ENCODE peak calls at places on chromosomes 5 and 9, in eight cellular contexts. One of them, this sample, is unnamed.

GRCh38 chr5:124043456-124043855 is 531.5 kb downstream of the CSNK1G3 start:
- DNase-seq in fibroblast of lung: no peak
- DNase-seq in EL: no peak
- DNase-seq in T1000: no peak
- DNase-seq in cerebellar cortex: no peak
- DNase-seq in BJ: no peak
- DNase-seq in GM03348: no peak
- DNase-seq in choroid plexus epithelial cell: peak
- DNase-seq in this sample: no peak

GRCh38 chr9:89534464-89534863 is 36.6 kb upstream of the SEMA4D start:
- DNase-seq in cerebellar cortex: no peak
- DNase-seq in T1000: no peak
- DNase-seq in choroid plexus epithelial cell: no peak
- DNase-seq in EL: no peak
- DNase-seq in GM03348: no peak
- DNase-seq in BJ: no peak
- DNase-seq in fibroblast of lung: no peak
- DNase-seq in this sample: no peak

GRCh38 chr9:137482094-137482781 is 23.1 kb upstream of the NSMF start:
- DNase-seq in BJ: peak
- DNase-seq in fibroblast of lung: peak
- DNase-seq in EL: peak
- DNase-seq in GM03348: no peak
- DNase-seq in cerebellar cortex: no peak
- DNase-seq in T1000: peak
- DNase-seq in choroid plexus epithelial cell: peak
- DNase-seq in this sample: peak

GRCh38 chr9:28770226-28770625 is 1196.9 kb upstream of the C9orf72 start:
- DNase-seq in BJ: no peak
- DNase-seq in T1000: no peak
- DNase-seq in choroid plexus epithelial cell: no peak
- DNase-seq in cerebellar cortex: no peak
- DNase-seq in fibroblast of lung: no peak
- DNase-seq in GM03348: no peak
- DNase-seq in EL: no peak
- DNase-seq in this sample: no peak

GRCh38 chr9:127803507-127804352 is 1.0 kb downstream of the FPGS start:
- DNase-seq in T1000: peak
- DNase-seq in cerebellar cortex: peak
- DNase-seq in EL: peak
- DNase-seq in choroid plexus epithelial cell: no peak
- DNase-seq in BJ: no peak
- DNase-seq in GM03348: peak
- DNase-seq in fibroblast of lung: peak
- DNase-seq in this sample: no peak

GRCh38 chr9:134444040-134444315 is 117.7 kb downstream of the RXRA start:
- DNase-seq in T1000: no peak
- DNase-seq in choroid plexus epithelial cell: no peak
- DNase-seq in GM03348: no peak
- DNase-seq in EL: no peak
- DNase-seq in fibroblast of lung: no peak
- DNase-seq in BJ: no peak
- DNase-seq in cerebellar cortex: no peak
- DNase-seq in this sample: no peak

GRCh38 chr5:141811287-141812155 is 66.7 kb downstream of the PCDH1 start:
- DNase-seq in choroid plexus epithelial cell: no peak
- DNase-seq in fibroblast of lung: no peak
- DNase-seq in cerebellar cortex: peak
- DNase-seq in EL: peak
- DNase-seq in T1000: no peak
- DNase-seq in BJ: no peak
- DNase-seq in GM03348: peak
- DNase-seq in this sample: peak

GRCh38 chr9:137164370-137165249 is 5.2 kb downstream of the LRRC26 start:
- DNase-seq in GM03348: no peak
- DNase-seq in BJ: no peak
- DNase-seq in cerebellar cortex: no peak
- DNase-seq in fibroblast of lung: no peak
- DNase-seq in EL: no peak
- DNase-seq in T1000: no peak
- DNase-seq in choroid plexus epithelial cell: no peak
- DNase-seq in this sample: no peak

GRCh38 chr9:137464291-137464999 is 5.3 kb upstream of the NSMF start:
- DNase-seq in fibroblast of lung: no peak
- DNase-seq in T1000: no peak
- DNase-seq in GM03348: no peak
- DNase-seq in choroid plexus epithelial cell: no peak
- DNase-seq in cerebellar cortex: no peak
- DNase-seq in BJ: no peak
- DNase-seq in EL: no peak
- DNase-seq in this sample: no peak

GRCh38 chr9:94860678-94861588 is 134.4 kb downstream of the AOPEP start:
- DNase-seq in GM03348: peak
- DNase-seq in EL: peak
- DNase-seq in fibroblast of lung: peak
- DNase-seq in choroid plexus epithelial cell: peak
- DNase-seq in BJ: peak
- DNase-seq in cerebellar cortex: peak
- DNase-seq in T1000: no peak
- DNase-seq in this sample: no peak

GRCh38 chr5:14849516-14850294 is 21.9 kb downstream of the ANKH start:
- DNase-seq in fibroblast of lung: peak
- DNase-seq in cerebellar cortex: no peak
- DNase-seq in GM03348: no peak
- DNase-seq in T1000: no peak
- DNase-seq in EL: peak
- DNase-seq in BJ: peak
- DNase-seq in choroid plexus epithelial cell: peak
- DNase-seq in this sample: no peak

GRCh38 chr5:4185127-4185526 is 589.5 kb downstream of the IRX1 start:
- DNase-seq in T1000: no peak
- DNase-seq in BJ: no peak
- DNase-seq in EL: no peak
- DNase-seq in choroid plexus epithelial cell: no peak
- DNase-seq in cerebellar cortex: no peak
- DNase-seq in fibroblast of lung: no peak
- DNase-seq in GM03348: no peak
- DNase-seq in this sample: no peak

GRCh38 chr9:107707419-107707837 is 217.9 kb upstream of the KLF4 start:
- DNase-seq in cerebellar cortex: no peak
- DNase-seq in fibroblast of lung: peak
- DNase-seq in BJ: peak
- DNase-seq in T1000: peak
- DNase-seq in EL: peak
- DNase-seq in choroid plexus epithelial cell: peak
- DNase-seq in GM03348: peak
- DNase-seq in this sample: no peak

GRCh38 chr5:53031695-53032096 is 42.5 kb downstream of the ITGA2 start:
- DNase-seq in T1000: no peak
- DNase-seq in cerebellar cortex: no peak
- DNase-seq in fibroblast of lung: peak
- DNase-seq in BJ: peak
- DNase-seq in choroid plexus epithelial cell: peak
- DNase-seq in GM03348: peak
- DNase-seq in EL: peak
- DNase-seq in this sample: no peak

GRCh38 chr5:143569213-143569663 is 165.8 kb upstream of the NR3C1 start:
- DNase-seq in GM03348: no peak
- DNase-seq in fibroblast of lung: peak
- DNase-seq in choroid plexus epithelial cell: peak
- DNase-seq in EL: no peak
- DNase-seq in BJ: no peak
- DNase-seq in T1000: no peak
- DNase-seq in cerebellar cortex: no peak
- DNase-seq in this sample: no peak

GRCh38 chr5:144421411-144421810 is 250.7 kb downstream of the KCTD16 start:
- DNase-seq in EL: peak
- DNase-seq in choroid plexus epithelial cell: no peak
- DNase-seq in GM03348: no peak
- DNase-seq in BJ: no peak
- DNase-seq in cerebellar cortex: no peak
- DNase-seq in T1000: no peak
- DNase-seq in fibroblast of lung: peak
- DNase-seq in this sample: no peak

GRCh38 chr5:140216468-140217074 is 41.6 kb downstream of the CYSTM1 start:
- DNase-seq in T1000: no peak
- DNase-seq in fibroblast of lung: no peak
- DNase-seq in choroid plexus epithelial cell: no peak
- DNase-seq in cerebellar cortex: no peak
- DNase-seq in GM03348: no peak
- DNase-seq in BJ: no peak
- DNase-seq in EL: no peak
- DNase-seq in this sample: no peak

GRCh38 chr9:84828101-84828500 is 158.6 kb downstream of the NTRK2 start:
- DNase-seq in fibroblast of lung: no peak
- DNase-seq in T1000: no peak
- DNase-seq in choroid plexus epithelial cell: no peak
- DNase-seq in cerebellar cortex: no peak
- DNase-seq in GM03348: no peak
- DNase-seq in EL: no peak
- DNase-seq in BJ: no peak
- DNase-seq in this sample: no peak

GRCh38 chr9:91946825-91947224 is 3.2 kb downstream of the ROR2 start:
- DNase-seq in T1000: no peak
- DNase-seq in choroid plexus epithelial cell: peak
- DNase-seq in fibroblast of lung: no peak
- DNase-seq in EL: no peak
- DNase-seq in BJ: no peak
- DNase-seq in cerebellar cortex: no peak
- DNase-seq in GM03348: no peak
- DNase-seq in this sample: no peak

GRCh38 chr9:89999176-89999533 is 394.3 kb downstream of the GADD45G start:
- DNase-seq in BJ: no peak
- DNase-seq in choroid plexus epithelial cell: no peak
- DNase-seq in cerebellar cortex: no peak
- DNase-seq in EL: no peak
- DNase-seq in T1000: no peak
- DNase-seq in fibroblast of lung: no peak
- DNase-seq in GM03348: no peak
- DNase-seq in this sample: no peak

GRCh38 chr5:176541338-176542134 is 4.3 kb upstream of the RNF44 start:
- DNase-seq in T1000: no peak
- DNase-seq in BJ: no peak
- DNase-seq in choroid plexus epithelial cell: no peak
- DNase-seq in GM03348: peak
- DNase-seq in fibroblast of lung: peak
- DNase-seq in EL: no peak
- DNase-seq in cerebellar cortex: peak
- DNase-seq in this sample: no peak

GRCh38 chr5:173245319-173246134 is 10.5 kb upstream of the NKX2-5 start:
- DNase-seq in BJ: no peak
- DNase-seq in choroid plexus epithelial cell: no peak
- DNase-seq in GM03348: no peak
- DNase-seq in T1000: no peak
- DNase-seq in fibroblast of lung: no peak
- DNase-seq in cerebellar cortex: no peak
- DNase-seq in EL: no peak
- DNase-seq in this sample: no peak

GRCh38 chr5:31553863-31554262 is 21.8 kb downstream of the C5orf22 start:
- DNase-seq in GM03348: no peak
- DNase-seq in BJ: no peak
- DNase-seq in EL: no peak
- DNase-seq in cerebellar cortex: no peak
- DNase-seq in T1000: no peak
- DNase-seq in fibroblast of lung: no peak
- DNase-seq in choroid plexus epithelial cell: no peak
- DNase-seq in this sample: no peak

GRCh38 chr9:80871596-80871995 is 817.8 kb downstream of the TLE1 start:
- DNase-seq in cerebellar cortex: no peak
- DNase-seq in fibroblast of lung: no peak
- DNase-seq in T1000: no peak
- DNase-seq in EL: no peak
- DNase-seq in GM03348: no peak
- DNase-seq in choroid plexus epithelial cell: no peak
- DNase-seq in BJ: no peak
- DNase-seq in this sample: no peak

GRCh38 chr9:93122721-93123221 is 11.3 kb downstream of the NINJ1 start:
- DNase-seq in BJ: no peak
- DNase-seq in GM03348: no peak
- DNase-seq in fibroblast of lung: no peak
- DNase-seq in T1000: no peak
- DNase-seq in cerebellar cortex: no peak
- DNase-seq in choroid plexus epithelial cell: no peak
- DNase-seq in EL: no peak
- DNase-seq in this sample: no peak

GRCh38 chr9:114088571-114089170 is 10.4 kb downstream of the KIF12 start:
- DNase-seq in GM03348: no peak
- DNase-seq in BJ: no peak
- DNase-seq in choroid plexus epithelial cell: no peak
- DNase-seq in fibroblast of lung: no peak
- DNase-seq in T1000: no peak
- DNase-seq in EL: no peak
- DNase-seq in cerebellar cortex: no peak
- DNase-seq in this sample: no peak

GRCh38 chr5:32315221-32316014 is 2.7 kb upstream of the MTMR12 start:
- DNase-seq in fibroblast of lung: no peak
- DNase-seq in GM03348: no peak
- DNase-seq in BJ: no peak
- DNase-seq in choroid plexus epithelial cell: no peak
- DNase-seq in cerebellar cortex: no peak
- DNase-seq in T1000: no peak
- DNase-seq in EL: no peak
- DNase-seq in this sample: peak

GRCh38 chr9:136975624-136976023 is 1.7 kb upstream of the PTGDS start:
- DNase-seq in choroid plexus epithelial cell: no peak
- DNase-seq in BJ: no peak
- DNase-seq in fibroblast of lung: no peak
- DNase-seq in GM03348: no peak
- DNase-seq in T1000: no peak
- DNase-seq in EL: no peak
- DNase-seq in cerebellar cortex: peak
- DNase-seq in this sample: peak

GRCh38 chr9:131562032-131562959 is 17.0 kb downstream of the PRRT1B start:
- DNase-seq in choroid plexus epithelial cell: peak
- DNase-seq in GM03348: no peak
- DNase-seq in cerebellar cortex: no peak
- DNase-seq in T1000: no peak
- DNase-seq in fibroblast of lung: peak
- DNase-seq in EL: peak
- DNase-seq in BJ: no peak
- DNase-seq in this sample: no peak

GRCh38 chr9:112764837-112765236 is 14.3 kb downstream of the SNX30 start:
- DNase-seq in choroid plexus epithelial cell: no peak
- DNase-seq in cerebellar cortex: no peak
- DNase-seq in T1000: no peak
- DNase-seq in fibroblast of lung: no peak
- DNase-seq in EL: no peak
- DNase-seq in GM03348: no peak
- DNase-seq in BJ: no peak
- DNase-seq in this sample: no peak

GRCh38 chr5:88089757-88090390 is 178.8 kb downstream of the TMEM161B start:
- DNase-seq in T1000: no peak
- DNase-seq in EL: no peak
- DNase-seq in cerebellar cortex: peak
- DNase-seq in GM03348: no peak
- DNase-seq in choroid plexus epithelial cell: no peak
- DNase-seq in BJ: no peak
- DNase-seq in fibroblast of lung: no peak
- DNase-seq in this sample: no peak